ENCODE peak calls at places on chromosomes 2 and 18, in four cellular contexts. J is prostate gland, P is Peyer's patch, K is adrenal gland. W is an unnamed sample.

GRCh38 chr2:189337648-189338047 is 103.6 kb upstream of the WDR75 start:
- DNase-seq in J (no peak), P (no peak), K (no peak), W (no peak)

GRCh38 chr2:188969236-188970032 is 4.7 kb upstream of the COL3A1 start:
- DNase-seq in J (no peak), P (no peak), K (no peak), W (no peak)

GRCh38 chr2:64887565-64887964 is 101.6 kb upstream of the SLC1A4 start:
- DNase-seq in J (no peak), P (no peak), K (no peak), W (no peak)

GRCh38 chr2:193584522-193584938 is 1389.8 kb upstream of the TMEFF2 start:
- DNase-seq in J (no peak), P (no peak), K (no peak), W (peak)

GRCh38 chr2:37871453-37872191 is 53.5 kb upstream of the RMDN2 start:
- DNase-seq in J (no peak), P (no peak), K (no peak), W (no peak)

GRCh38 chr2:162065767-162066166 is 8.2 kb downstream of the DPP4 start:
- DNase-seq in J (no peak), P (no peak), K (no peak), W (no peak)

GRCh38 chr2:105177546-105178254 is 63.8 kb upstream of the GPR45 start:
- DNase-seq in J (no peak), P (no peak), K (no peak), W (no peak)

GRCh38 chr2:67311536-67311935 is 85.6 kb upstream of the ETAA1 start:
- DNase-seq in J (no peak), P (no peak), K (no peak), W (no peak)

GRCh38 chr18:35029770-35030169 is 11.4 kb upstream of the MAPRE2 start:
- DNase-seq in J (no peak), P (no peak), K (no peak), W (peak)

GRCh38 chr2:124046332-124046731 is 21.2 kb downstream of the CNTNAP5 start:
- DNase-seq in J (no peak), P (no peak), K (no peak), W (no peak)

GRCh38 chr2:8849322-8849721 is 11.9 kb upstream of the KIDINS220 start:
- DNase-seq in J (no peak), P (no peak), K (no peak), W (no peak)

GRCh38 chr2:147399011-147399410 is 445.8 kb upstream of the ACVR2A start:
- DNase-seq in J (no peak), P (no peak), K (no peak), W (no peak)

GRCh38 chr2:55311444-55311870 is 42.4 kb upstream of the MTIF2 start:
- DNase-seq in J (no peak), P (no peak), K (no peak), W (peak)

GRCh38 chr2:88253375-88253774 is 83.2 kb downstream of the THNSL2 start:
- DNase-seq in J (no peak), P (no peak), K (no peak), W (no peak)

GRCh38 chr2:161237397-161238263 is 70.6 kb upstream of the PSMD14 start:
- DNase-seq in J (no peak), P (peak), K (peak), W (peak)

GRCh38 chr2:1717129-1717528 is 27.2 kb downstream of the PXDN start:
- DNase-seq in J (peak), P (no peak), K (no peak), W (no peak)

GRCh38 chr2:200585730-200586643 is at the start of gene AOX1:
- DNase-seq in J (peak), P (peak), K (peak), W (peak)

GRCh38 chr18:74522635-74523548 is 11.4 kb upstream of the CNDP1 start:
- DNase-seq in J (no peak), P (no peak), K (no peak), W (no peak)

GRCh38 chr2:52192656-52193055 is 1160.7 kb upstream of the NRXN1 start:
- DNase-seq in J (no peak), P (no peak), K (no peak), W (no peak)

GRCh38 chr2:12861344-12861942 is 144.7 kb downstream of the TRIB2 start:
- DNase-seq in J (no peak), P (no peak), K (no peak), W (no peak)

GRCh38 chr18:3044931-3045698 is 32.2 kb upstream of the LPIN2 start:
- DNase-seq in J (peak), P (peak), K (peak), W (no peak)

GRCh38 chr2:57720728-57721627 is 325.6 kb upstream of the VRK2 start:
- DNase-seq in J (peak), P (no peak), K (peak), W (peak)

GRCh38 chr2:134468776-134469175 is 214.9 kb downstream of the MGAT5 start:
- DNase-seq in J (no peak), P (no peak), K (no peak), W (no peak)

GRCh38 chr2:201854221-201854801 is 48.0 kb downstream of the CDK15 start:
- DNase-seq in J (no peak), P (no peak), K (no peak), W (no peak)

GRCh38 chr2:191347881-191348280 is 102.7 kb downstream of the MYO1B start:
- DNase-seq in J (no peak), P (no peak), K (no peak), W (no peak)

GRCh38 chr2:21317131-21317530 is 193.4 kb downstream of the TDRD15 start:
- DNase-seq in J (no peak), P (no peak), K (peak), W (peak)

GRCh38 chr2:85195956-85196355 is 62.8 kb downstream of the TCF7L1 start:
- DNase-seq in J (no peak), P (no peak), K (no peak), W (no peak)

GRCh38 chr2:168889635-168890005 is 610 bp downstream of the SPC25 start:
- DNase-seq in J (no peak), P (no peak), K (no peak), W (peak)

GRCh38 chr2:168894101-168894500 is 3.9 kb upstream of the SPC25 start:
- DNase-seq in J (no peak), P (no peak), K (no peak), W (no peak)

GRCh38 chr2:168894720-168895119 is 4.5 kb upstream of the SPC25 start:
- DNase-seq in J (no peak), P (no peak), K (no peak), W (no peak)

GRCh38 chr2:168892327-168892726 is 2.1 kb upstream of the SPC25 start:
- DNase-seq in J (no peak), P (no peak), K (no peak), W (no peak)

DNA sequence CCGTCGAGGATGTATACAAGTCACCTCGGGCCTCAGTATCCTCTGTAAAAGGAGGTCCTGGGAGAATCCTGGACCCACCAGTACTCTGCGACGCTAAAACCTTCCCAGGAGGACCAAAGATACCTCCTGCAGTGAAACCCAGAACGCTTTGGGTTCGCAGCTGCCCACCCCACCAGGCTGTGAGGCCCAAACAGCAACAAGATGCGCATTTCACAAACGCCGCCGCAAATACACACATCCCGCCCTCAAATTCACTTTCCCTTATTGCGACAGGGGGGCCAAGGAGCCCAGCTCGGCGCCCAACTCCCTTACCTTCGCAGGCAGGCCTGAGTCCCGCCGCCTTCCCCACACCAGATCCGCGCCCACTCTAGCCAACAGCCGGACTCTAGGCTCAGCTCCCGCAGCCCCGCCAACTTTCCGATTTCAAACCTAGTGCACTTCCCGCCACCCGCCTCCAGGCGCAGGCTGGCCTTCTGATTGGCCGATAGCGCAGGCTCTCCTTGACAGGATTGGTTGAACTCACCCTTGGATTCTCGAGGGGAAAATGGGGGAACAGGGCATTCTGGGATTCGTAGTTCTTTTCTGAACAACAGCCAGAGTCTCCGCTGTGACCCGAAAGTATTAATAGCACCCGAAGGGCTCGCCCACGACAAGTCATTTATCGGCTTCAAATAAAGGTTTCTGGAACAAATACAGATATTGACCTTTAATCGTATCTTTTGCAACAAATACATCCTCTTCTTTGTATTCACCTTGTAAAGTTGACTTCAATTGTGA is at the start of gene SPC25:
- DNase-seq in J (peak), P (peak), K (peak), W (peak)
- TF ChIP-seq POLR2A in J (no peak), P (no peak), K (no peak), W (peak)

GRCh38 chr2:231613655-231614558 is 21.2 kb downstream of the TEX44 start:
- DNase-seq in J (peak), P (peak), K (peak), W (peak)
- TF ChIP-seq POLR2A in J (peak), P (peak), K (peak), W (peak)

DNA sequence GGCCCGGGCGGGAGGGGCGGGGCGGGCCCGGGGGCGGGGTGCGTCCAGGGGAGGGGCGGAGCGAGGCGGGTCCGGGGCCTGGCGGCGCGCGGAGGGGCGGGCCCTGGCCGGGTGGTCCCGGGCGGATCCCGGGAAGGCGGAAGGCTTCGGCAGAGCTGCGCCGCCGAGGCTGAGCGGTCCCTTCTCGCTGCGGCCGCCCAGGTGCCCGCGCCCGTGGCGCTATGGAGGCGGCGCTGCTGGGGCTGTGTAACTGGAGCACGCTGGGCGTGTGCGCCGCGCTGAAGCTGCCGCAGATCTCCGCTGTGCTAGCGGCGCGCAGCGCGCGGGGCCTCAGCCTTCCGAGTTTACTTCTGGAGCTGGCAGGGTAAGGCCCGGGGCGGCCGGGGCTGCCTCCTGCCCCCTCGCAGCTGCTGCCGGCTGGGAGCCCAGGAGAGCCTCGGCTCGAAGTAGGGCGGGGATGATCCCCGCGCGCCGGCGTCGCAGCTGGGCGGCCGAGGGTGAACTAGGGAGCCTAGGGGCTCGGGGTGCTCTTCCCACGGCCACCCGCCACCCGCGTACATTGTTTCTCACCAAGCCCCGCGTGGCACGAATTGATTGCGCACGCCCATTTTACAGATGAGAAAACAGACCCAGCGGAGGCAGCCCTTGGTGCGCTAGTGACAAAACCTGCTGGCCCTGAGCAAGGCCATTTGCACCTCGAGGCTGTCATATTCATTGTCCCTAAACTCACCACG is at the start of gene SLC66A3:
- DNase-seq in J (no peak), P (no peak), K (no peak), W (peak)
- TF ChIP-seq POLR2A in J (peak), P (peak), K (peak), W (peak)

DNA sequence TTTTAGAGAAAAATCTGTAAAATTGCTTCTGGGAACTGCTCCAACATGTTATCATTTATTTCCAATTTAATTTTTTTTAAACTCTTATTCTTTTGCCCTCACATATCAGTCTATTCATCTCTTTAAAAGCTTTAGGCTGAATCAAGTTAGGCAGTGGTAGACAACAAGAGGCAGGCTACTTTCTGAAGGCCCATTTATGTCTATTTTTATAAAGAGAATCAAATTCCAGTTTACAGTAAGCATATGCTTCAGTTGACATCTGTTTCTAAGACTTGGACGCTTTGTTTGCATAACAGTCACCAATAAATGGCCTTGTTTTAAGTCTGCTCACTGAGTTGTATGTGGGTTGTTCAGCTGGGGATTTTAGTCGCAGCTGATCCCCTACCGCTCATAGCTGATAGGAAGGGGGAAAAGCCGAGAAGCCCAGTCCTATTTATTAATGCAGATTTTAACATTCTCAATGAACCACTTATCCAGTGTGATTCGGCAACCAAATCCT is 260.5 kb upstream of the SIX3 start:
- DNase-seq in J (no peak), P (no peak), K (no peak), W (no peak)
- TF ChIP-seq POLR2A in J (no peak), P (no peak), K (no peak), W (no peak)

W was measured in erythroblast.